ENCODE peak calls at places on chromosomes 11 and 22, in nine cellular contexts. One of them, this sample, is unnamed.

GRCh38 chr11:119169272-119169719 is 771 bp downstream of the NLRX1 start:
- DNase-seq in DND-41: peak
- DNase-seq in GM23248: peak
- DNase-seq in CD4-positive, alpha-beta memory T cell: peak
- DNase-seq in endodermal cell: peak
- DNase-seq in cardiac muscle cell: peak
- DNase-seq in keratinocyte: no peak
- DNase-seq in osteoblast: peak
- DNase-seq in upper lobe of right lung: peak
- DNase-seq in this sample: no peak

GRCh38 chr11:67632982-67633755 is 3.4 kb upstream of the NUDT8 start:
- DNase-seq in DND-41: no peak
- DNase-seq in endodermal cell: peak
- DNase-seq in keratinocyte: no peak
- DNase-seq in upper lobe of right lung: no peak
- DNase-seq in cardiac muscle cell: no peak
- DNase-seq in GM23248: no peak
- DNase-seq in osteoblast: peak
- DNase-seq in CD4-positive, alpha-beta memory T cell: no peak
- DNase-seq in this sample: no peak

GRCh38 chr11:30508594-30508993 is 77.6 kb downstream of the MPPED2 start:
- DNase-seq in osteoblast: no peak
- DNase-seq in cardiac muscle cell: no peak
- DNase-seq in keratinocyte: no peak
- DNase-seq in GM23248: no peak
- DNase-seq in DND-41: no peak
- DNase-seq in upper lobe of right lung: no peak
- DNase-seq in endodermal cell: no peak
- DNase-seq in CD4-positive, alpha-beta memory T cell: no peak
- DNase-seq in this sample: no peak

GRCh38 chr11:1515082-1516060 is 28.8 kb upstream of the MOB2 start:
- DNase-seq in DND-41: peak
- DNase-seq in GM23248: peak
- DNase-seq in upper lobe of right lung: peak
- DNase-seq in cardiac muscle cell: peak
- DNase-seq in CD4-positive, alpha-beta memory T cell: peak
- DNase-seq in endodermal cell: peak
- DNase-seq in osteoblast: peak
- DNase-seq in keratinocyte: no peak
- DNase-seq in this sample: peak

GRCh38 chr11:112963368-112963955 is 2.2 kb downstream of the NCAM1 start:
- DNase-seq in endodermal cell: no peak
- DNase-seq in keratinocyte: no peak
- DNase-seq in DND-41: no peak
- DNase-seq in CD4-positive, alpha-beta memory T cell: no peak
- DNase-seq in cardiac muscle cell: no peak
- DNase-seq in GM23248: no peak
- DNase-seq in upper lobe of right lung: peak
- DNase-seq in osteoblast: peak
- DNase-seq in this sample: no peak

GRCh38 chr11:134658481-134659080 is 246.5 kb upstream of the B3GAT1 start:
- DNase-seq in keratinocyte: no peak
- DNase-seq in osteoblast: no peak
- DNase-seq in endodermal cell: peak
- DNase-seq in DND-41: peak
- DNase-seq in cardiac muscle cell: no peak
- DNase-seq in GM23248: no peak
- DNase-seq in CD4-positive, alpha-beta memory T cell: no peak
- DNase-seq in upper lobe of right lung: no peak
- DNase-seq in this sample: no peak

GRCh38 chr11:69423181-69423580 is 58.3 kb upstream of the LINC01488 start:
- DNase-seq in GM23248: no peak
- DNase-seq in upper lobe of right lung: peak
- DNase-seq in keratinocyte: no peak
- DNase-seq in cardiac muscle cell: no peak
- DNase-seq in CD4-positive, alpha-beta memory T cell: no peak
- DNase-seq in DND-41: no peak
- DNase-seq in osteoblast: no peak
- DNase-seq in endodermal cell: no peak
- DNase-seq in this sample: no peak

GRCh38 chr11:63144121-63144520 is at the start of gene SLC22A24:
- DNase-seq in GM23248: no peak
- DNase-seq in upper lobe of right lung: no peak
- DNase-seq in osteoblast: no peak
- DNase-seq in DND-41: no peak
- DNase-seq in CD4-positive, alpha-beta memory T cell: no peak
- DNase-seq in keratinocyte: no peak
- DNase-seq in endodermal cell: no peak
- DNase-seq in cardiac muscle cell: no peak
- DNase-seq in this sample: no peak

GRCh38 chr11:62186195-62186594 is 3.8 kb upstream of the SCGB1D1 start:
- DNase-seq in osteoblast: no peak
- DNase-seq in keratinocyte: no peak
- DNase-seq in upper lobe of right lung: no peak
- DNase-seq in DND-41: no peak
- DNase-seq in GM23248: no peak
- DNase-seq in cardiac muscle cell: no peak
- DNase-seq in CD4-positive, alpha-beta memory T cell: no peak
- DNase-seq in endodermal cell: peak
- DNase-seq in this sample: no peak

DNA sequence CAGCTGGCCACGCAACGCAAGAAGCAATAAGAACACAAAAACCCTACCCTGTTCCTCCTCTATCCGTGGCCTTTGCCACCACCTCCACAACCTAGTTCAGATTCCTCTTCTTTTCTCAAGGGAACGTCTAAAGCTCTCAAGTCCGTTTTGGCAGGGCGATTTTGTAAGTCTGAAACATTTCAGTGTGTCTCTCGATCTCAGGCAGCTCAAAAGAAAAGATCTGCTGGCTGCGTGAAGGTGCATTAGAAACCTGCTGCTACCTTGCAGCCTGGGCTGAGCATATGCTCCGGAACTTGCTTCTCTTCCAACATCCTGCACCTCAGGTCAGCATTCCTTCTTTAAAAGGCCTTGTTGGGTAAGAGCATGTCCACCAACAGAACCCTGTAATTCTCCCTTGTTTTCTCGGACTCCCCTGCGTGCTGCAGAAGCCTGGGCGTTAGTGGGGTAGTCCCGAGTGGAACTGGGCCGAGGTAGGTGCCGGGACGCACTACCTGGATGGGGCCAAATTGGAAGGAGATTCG is 1.5 kb downstream of the LGR4 start:
- DNase-seq in GM23248: peak
- DNase-seq in DND-41: no peak
- DNase-seq in keratinocyte: no peak
- DNase-seq in endodermal cell: peak
- DNase-seq in CD4-positive, alpha-beta memory T cell: no peak
- DNase-seq in cardiac muscle cell: no peak
- DNase-seq in upper lobe of right lung: no peak
- DNase-seq in osteoblast: no peak
- DNase-seq in this sample: no peak
- H3K27ac ChIP-seq in GM23248: peak
- H3K27ac ChIP-seq in DND-41: no peak
- H3K27ac ChIP-seq in keratinocyte: peak
- H3K27ac ChIP-seq in endodermal cell: no peak
- H3K27ac ChIP-seq in CD4-positive, alpha-beta memory T cell: no peak
- H3K27ac ChIP-seq in cardiac muscle cell: peak
- H3K27ac ChIP-seq in upper lobe of right lung: no peak
- H3K27ac ChIP-seq in osteoblast: peak
- H3K27ac ChIP-seq in this sample: no peak

GRCh38 chr11:45919276-45919675 is 1.6 kb upstream of the PEX16 start:
- DNase-seq in CD4-positive, alpha-beta memory T cell: no peak
- DNase-seq in GM23248: no peak
- DNase-seq in DND-41: no peak
- DNase-seq in cardiac muscle cell: no peak
- DNase-seq in endodermal cell: no peak
- DNase-seq in upper lobe of right lung: peak
- DNase-seq in osteoblast: no peak
- DNase-seq in keratinocyte: no peak
- DNase-seq in this sample: no peak
- H3K27ac ChIP-seq in CD4-positive, alpha-beta memory T cell: no peak
- H3K27ac ChIP-seq in GM23248: no peak
- H3K27ac ChIP-seq in DND-41: no peak
- H3K27ac ChIP-seq in cardiac muscle cell: no peak
- H3K27ac ChIP-seq in endodermal cell: no peak
- H3K27ac ChIP-seq in upper lobe of right lung: no peak
- H3K27ac ChIP-seq in osteoblast: no peak
- H3K27ac ChIP-seq in keratinocyte: no peak
- H3K27ac ChIP-seq in this sample: no peak

GRCh38 chr11:66367561-66368312 is 3.8 kb downstream of the SLC29A2 start:
- DNase-seq in CD4-positive, alpha-beta memory T cell: no peak
- DNase-seq in endodermal cell: no peak
- DNase-seq in DND-41: no peak
- DNase-seq in GM23248: no peak
- DNase-seq in osteoblast: peak
- DNase-seq in upper lobe of right lung: peak
- DNase-seq in cardiac muscle cell: no peak
- DNase-seq in keratinocyte: no peak
- DNase-seq in this sample: no peak

GRCh38 chr11:66366844-66367477 is 4.6 kb downstream of the SLC29A2 start:
- DNase-seq in osteoblast: peak
- DNase-seq in CD4-positive, alpha-beta memory T cell: no peak
- DNase-seq in cardiac muscle cell: no peak
- DNase-seq in DND-41: no peak
- DNase-seq in keratinocyte: no peak
- DNase-seq in GM23248: no peak
- DNase-seq in endodermal cell: no peak
- DNase-seq in upper lobe of right lung: no peak
- DNase-seq in this sample: no peak

GRCh38 chr11:66363805-66364535 is 7.6 kb downstream of the SLC29A2 start:
- DNase-seq in keratinocyte: no peak
- DNase-seq in DND-41: peak
- DNase-seq in CD4-positive, alpha-beta memory T cell: peak
- DNase-seq in upper lobe of right lung: peak
- DNase-seq in cardiac muscle cell: peak
- DNase-seq in endodermal cell: peak
- DNase-seq in GM23248: no peak
- DNase-seq in osteoblast: peak
- DNase-seq in this sample: no peak

GRCh38 chr11:66365166-66365565 is 6.4 kb downstream of the SLC29A2 start:
- DNase-seq in upper lobe of right lung: no peak
- DNase-seq in osteoblast: no peak
- DNase-seq in cardiac muscle cell: no peak
- DNase-seq in endodermal cell: no peak
- DNase-seq in DND-41: no peak
- DNase-seq in keratinocyte: no peak
- DNase-seq in GM23248: no peak
- DNase-seq in CD4-positive, alpha-beta memory T cell: no peak
- DNase-seq in this sample: no peak

GRCh38 chr11:66365711-66366619 is 5.6 kb downstream of the SLC29A2 start:
- DNase-seq in endodermal cell: peak
- DNase-seq in DND-41: no peak
- DNase-seq in keratinocyte: no peak
- DNase-seq in cardiac muscle cell: no peak
- DNase-seq in upper lobe of right lung: peak
- DNase-seq in GM23248: no peak
- DNase-seq in osteoblast: peak
- DNase-seq in CD4-positive, alpha-beta memory T cell: no peak
- DNase-seq in this sample: no peak
- H3K27ac ChIP-seq in endodermal cell: no peak
- H3K27ac ChIP-seq in DND-41: no peak
- H3K27ac ChIP-seq in keratinocyte: no peak
- H3K27ac ChIP-seq in cardiac muscle cell: peak
- H3K27ac ChIP-seq in upper lobe of right lung: no peak
- H3K27ac ChIP-seq in GM23248: no peak
- H3K27ac ChIP-seq in osteoblast: no peak
- H3K27ac ChIP-seq in CD4-positive, alpha-beta memory T cell: no peak
- H3K27ac ChIP-seq in this sample: no peak

DNA sequence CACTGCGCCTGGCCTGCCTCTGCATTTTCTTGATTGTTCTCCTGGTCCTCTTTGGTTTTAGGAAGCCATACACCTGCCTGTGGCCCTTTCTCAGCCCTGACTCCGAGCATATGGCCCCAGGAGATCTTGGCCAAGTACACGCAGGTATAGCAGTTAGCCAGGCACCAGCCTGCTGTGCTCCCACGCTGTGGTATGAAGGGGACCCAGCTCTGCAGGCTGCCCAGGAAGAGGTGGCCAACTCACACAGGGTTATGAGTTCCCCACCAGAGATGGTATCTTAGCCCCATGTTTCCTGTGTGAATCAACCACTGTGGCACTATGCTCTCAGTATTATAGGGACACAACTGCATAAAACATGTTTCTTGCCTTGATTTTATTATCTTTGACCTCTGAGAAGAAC is 31.1 kb downstream of the SGSM3 start:
- DNase-seq in keratinocyte: no peak
- DNase-seq in cardiac muscle cell: no peak
- DNase-seq in DND-41: peak
- DNase-seq in GM23248: no peak
- DNase-seq in endodermal cell: no peak
- DNase-seq in CD4-positive, alpha-beta memory T cell: peak
- DNase-seq in upper lobe of right lung: no peak
- DNase-seq in osteoblast: peak
- DNase-seq in this sample: no peak
- H3K27ac ChIP-seq in keratinocyte: no peak
- H3K27ac ChIP-seq in cardiac muscle cell: no peak
- H3K27ac ChIP-seq in DND-41: peak
- H3K27ac ChIP-seq in GM23248: no peak
- H3K27ac ChIP-seq in endodermal cell: no peak
- H3K27ac ChIP-seq in CD4-positive, alpha-beta memory T cell: peak
- H3K27ac ChIP-seq in upper lobe of right lung: no peak
- H3K27ac ChIP-seq in osteoblast: no peak
- H3K27ac ChIP-seq in this sample: no peak

GRCh38 chr11:117985953-117986887 is at the start of gene IL10RA:
- DNase-seq in GM23248: peak
- DNase-seq in endodermal cell: peak
- DNase-seq in keratinocyte: no peak
- DNase-seq in osteoblast: peak
- DNase-seq in upper lobe of right lung: peak
- DNase-seq in CD4-positive, alpha-beta memory T cell: peak
- DNase-seq in DND-41: peak
- DNase-seq in cardiac muscle cell: peak
- DNase-seq in this sample: peak
- H3K27ac ChIP-seq in GM23248: no peak
- H3K27ac ChIP-seq in endodermal cell: no peak
- H3K27ac ChIP-seq in keratinocyte: no peak
- H3K27ac ChIP-seq in osteoblast: no peak
- H3K27ac ChIP-seq in upper lobe of right lung: peak
- H3K27ac ChIP-seq in CD4-positive, alpha-beta memory T cell: peak
- H3K27ac ChIP-seq in DND-41: peak
- H3K27ac ChIP-seq in cardiac muscle cell: no peak
- H3K27ac ChIP-seq in this sample: no peak

This sample was measured in brain microvascular endothelial cell.